ENCODE peak calls at places on chromosome 19, in nine cellular contexts. Y is CD8-positive, alpha-beta T cell; U is neural crest cell; R is stimulated activated CD4-positive, alpha-beta T cell treated with anti-CD3 and anti-CD28 coated beads, Interleukin-15, amount 100 ng/mL, for 24 hours; X is posterior cingulate gyrus; K is A549; M is activated T-cell treated with anti-CD3 and anti-CD28 coated beads, Interleukin-2, amount 50 U/mL, for 72 hours; C is mucosa of gallbladder; Z is RPMI8226. A is an unnamed sample.
A peak's percentile ranks its signal among the peaks of the same experiment; 100 is the strongest.

GRCh38 chr19:19461671-19462622 is 53.4 kb downstream of the TSSK6 start:
- DNase-seq in Y (no peak), U (peak; percentile 57), R (no peak), X (peak; percentile 75), K (no peak), M (no peak), C (peak; percentile 61), Z (peak; percentile 24), A (peak; percentile 77)

GRCh38 chr19:7348587-7349230 is at the start of gene ARHGEF18:
- DNase-seq in Y (peak; percentile 85), U (no peak), R (peak; percentile 69), X (no peak), K (no peak), M (peak; percentile 35), C (no peak), Z (peak; percentile 73), A (no peak)

GRCh38 chr19:33960566-33960965 is 163.9 kb downstream of the KCTD15 start:
- DNase-seq in Y (peak; percentile 31), U (no peak), R (no peak), X (no peak), K (no peak), M (no peak), C (no peak), Z (no peak), A (no peak)

GRCh38 chr19:34962945-34963530 is 991 bp downstream of the ZNF792 start:
- DNase-seq in Y (no peak), U (no peak), R (peak; percentile 36), X (no peak), K (no peak), M (no peak), C (no peak), Z (no peak), A (peak; percentile 39)

GRCh38 chr19:20367811-20368294 is 197.7 kb downstream of the ZNF737 start:
- DNase-seq in Y (no peak), U (no peak), R (no peak), X (no peak), K (no peak), M (no peak), C (no peak), Z (peak; percentile 65), A (no peak)

GRCh38 chr19:16889883-16890460 is 1.2 kb downstream of the F2RL3 start:
- DNase-seq in Y (no peak), U (no peak), R (no peak), X (no peak), K (no peak), M (no peak), C (no peak), Z (no peak), A (no peak)

GRCh38 chr19:44807162-44807561 is 1.7 kb upstream of the BCAM start:
- DNase-seq in Y (no peak), U (no peak), R (no peak), X (no peak), K (peak; percentile 79), M (no peak), C (peak; percentile 59), Z (peak; percentile 63), A (no peak)

GRCh38 chr19:54517483-54517882 is 14.9 kb downstream of the LAIR2 start:
- DNase-seq in Y (peak; percentile 55), U (peak; percentile 32), R (peak; percentile 79), X (no peak), K (peak; percentile 29), M (peak; percentile 68), C (peak; percentile 57), Z (peak; percentile 79), A (peak; percentile 60)

GRCh38 chr19:48636859-48637448 is at the start of gene DBP:
- DNase-seq in Y (no peak), U (no peak), R (peak; percentile 46), X (no peak), K (peak; percentile 79), M (peak; percentile 60), C (no peak), Z (peak; percentile 56), A (peak; percentile 53)

GRCh38 chr19:47109541-47110375 is 3.8 kb downstream of the ZC3H4 start:
- DNase-seq in Y (peak; percentile 70), U (peak; percentile 31), R (peak; percentile 74), X (peak; percentile 49), K (no peak), M (peak; percentile 81), C (no peak), Z (no peak), A (no peak)

GRCh38 chr19:13530720-13531119 is 24.4 kb upstream of the CACNA1A start:
- DNase-seq in Y (no peak), U (no peak), R (no peak), X (no peak), K (no peak), M (no peak), C (no peak), Z (no peak), A (no peak)

GRCh38 chr19:10603084-10603872 is 16.2 kb upstream of the AP1M2 start:
- DNase-seq in Y (peak; percentile 90), U (no peak), R (peak; percentile 83), X (no peak), K (no peak), M (peak; percentile 84), C (peak; percentile 56), Z (peak; percentile 20), A (peak; percentile 69)

GRCh38 chr19:29547361-29547960 is 21.7 kb downstream of the VSTM2B start:
- DNase-seq in Y (no peak), U (no peak), R (no peak), X (no peak), K (no peak), M (no peak), C (no peak), Z (no peak), A (no peak)

GRCh38 chr19:19775891-19776205 is 42.9 kb upstream of the ZNF14 start:
- DNase-seq in Y (no peak), U (no peak), R (no peak), X (no peak), K (no peak), M (no peak), C (no peak), Z (peak; percentile 57), A (no peak)

GRCh38 chr19:21022996-21023395 is 2.5 kb downstream of the ZNF430 start:
- DNase-seq in Y (no peak), U (no peak), R (peak; percentile 44), X (no peak), K (no peak), M (peak; percentile 74), C (no peak), Z (no peak), A (no peak)

GRCh38 chr19:584240-585001 is 5.3 kb upstream of the HCN2 start:
- DNase-seq in Y (peak; percentile 83), U (peak; percentile 80), R (peak; percentile 70), X (no peak), K (no peak), M (peak; percentile 72), C (no peak), Z (peak; percentile 61), A (no peak)

GRCh38 chr19:47037766-47038165 is 10.7 kb downstream of the TMEM160 start:
- DNase-seq in Y (no peak), U (no peak), R (no peak), X (no peak), K (no peak), M (no peak), C (no peak), Z (no peak), A (no peak)

GRCh38 chr19:3606690-3607289 is at the start of gene TBXA2R:
- DNase-seq in Y (peak; percentile 78), U (no peak), R (peak; percentile 77), X (peak; percentile 90), K (peak; percentile 70), M (peak; percentile 77), C (peak; percentile 56), Z (peak; percentile 54), A (peak; percentile 83)

GRCh38 chr19:3276341-3276799 is 51.9 kb downstream of the CELF5 start:
- DNase-seq in Y (peak; percentile 61), U (no peak), R (peak; percentile 58), X (no peak), K (peak; percentile 58), M (peak; percentile 65), C (peak; percentile 17), Z (peak; percentile 82), A (no peak)

GRCh38 chr19:52891336-52891735 is 6.1 kb downstream of the ZNF320 start:
- DNase-seq in Y (no peak), U (no peak), R (no peak), X (peak; percentile 30), K (no peak), M (no peak), C (no peak), Z (no peak), A (no peak)

GRCh38 chr19:18419195-18419698 is at the start of gene SSBP4:
- DNase-seq in Y (peak; percentile 79), U (peak; percentile 67), R (peak; percentile 78), X (peak; percentile 91), K (no peak), M (peak; percentile 77), C (peak; percentile 69), Z (peak; percentile 92), A (peak; percentile 75)

GRCh38 chr19:47682939-47683338 is 30.3 kb upstream of the EHD2 start:
- DNase-seq in Y (no peak), U (no peak), R (no peak), X (no peak), K (no peak), M (no peak), C (no peak), Z (no peak), A (no peak)

GRCh38 chr19:1119475-1120217 is 15.9 kb downstream of the GPX4 start:
- DNase-seq in Y (no peak), U (no peak), R (no peak), X (no peak), K (no peak), M (no peak), C (no peak), Z (no peak), A (peak; percentile 25)

GRCh38 chr19:38837656-38838121 is 6.1 kb upstream of the ECH1 start:
- DNase-seq in Y (no peak), U (no peak), R (no peak), X (no peak), K (no peak), M (no peak), C (no peak), Z (no peak), A (no peak)

GRCh38 chr19:18984251-18984650 is 43.2 kb upstream of the HOMER3 start:
- DNase-seq in Y (no peak), U (no peak), R (no peak), X (no peak), K (no peak), M (no peak), C (no peak), Z (no peak), A (no peak)

GRCh38 chr19:662207-662961 is 630 bp downstream of the RNF126 start:
- DNase-seq in Y (peak; percentile 84), U (no peak), R (peak; percentile 84), X (no peak), K (no peak), M (peak; percentile 79), C (no peak), Z (peak; percentile 73), A (peak; percentile 64)

A was measured in left cardiac atrium.